ENCODE peak calls at places on chromosome 9, in ten cellular contexts. U is COR-L47, H is AG09319, R is NCI-H1417, K is HTR-8/SVneo, W is HFFc6, V is NCI-H2171 treated with DMSO at 0.1 percent for 48 hours, Q is neural crest cell, S is amniotic stem cell, G is AG20443. C is an unnamed sample.

GRCh38 chr9:70000481-70000880 is 43.2 kb upstream of the MAMDC2 start:
- DNase-seq in U (no peak), H (no peak), R (no peak), K (no peak), W (no peak), V (no peak), Q (no peak), S (no peak), G (no peak), C (no peak)

GRCh38 chr9:10479172-10479571 is 133.6 kb downstream of the PTPRD start:
- DNase-seq in U (no peak), H (no peak), R (no peak), K (no peak), W (no peak), V (no peak), Q (no peak), S (no peak), G (no peak), C (no peak)

GRCh38 chr9:129637673-129638439 is 4.1 kb downstream of the ASB6 start:
- DNase-seq in U (no peak), H (no peak), R (no peak), K (no peak), W (no peak), V (no peak), Q (no peak), S (no peak), G (no peak), C (no peak)

GRCh38 chr9:131885144-131885609 is 145.3 kb upstream of the RAPGEF1 start:
- DNase-seq in U (no peak), H (peak; percentile 11), R (peak; percentile 53), K (no peak), W (no peak), V (peak; percentile 99), Q (no peak), S (no peak), G (no peak), C (no peak)

GRCh38 chr9:119197858-119198607 is 171.2 kb downstream of the BRINP1 start:
- DNase-seq in U (no peak), H (no peak), R (no peak), K (no peak), W (no peak), V (no peak), Q (no peak), S (no peak), G (no peak), C (no peak)

GRCh38 chr9:36980148-36980974 is 53.7 kb downstream of the PAX5 start:
- DNase-seq in U (peak; percentile 80), H (no peak), R (peak; percentile 61), K (no peak), W (no peak), V (peak; percentile 41), Q (peak; percentile 22), S (no peak), G (no peak), C (peak; percentile 73)

GRCh38 chr9:83166369-83166768 is 103.4 kb upstream of the RASEF start:
- DNase-seq in U (no peak), H (no peak), R (peak; percentile 81), K (no peak), W (no peak), V (no peak), Q (no peak), S (no peak), G (no peak), C (no peak)

GRCh38 chr9:93295456-93296076 is 111.6 kb downstream of the WNK2 start:
- DNase-seq in U (no peak), H (no peak), R (no peak), K (no peak), W (no peak), V (no peak), Q (no peak), S (no peak), G (no peak), C (no peak)

GRCh38 chr9:107325842-107326241 is 42.8 kb downstream of the RAD23B start:
- DNase-seq in U (no peak), H (no peak), R (no peak), K (no peak), W (no peak), V (no peak), Q (no peak), S (no peak), G (no peak), C (no peak)

GRCh38 chr9:95458666-95459065 is 58.1 kb downstream of the PTCH1 start:
- DNase-seq in U (no peak), H (no peak), R (no peak), K (no peak), W (no peak), V (no peak), Q (no peak), S (no peak), G (no peak), C (peak; percentile 10)

GRCh38 chr9:76691761-76692313 is 72.4 kb upstream of the PCA3 start:
- DNase-seq in U (peak; percentile 62), H (no peak), R (peak; percentile 93), K (no peak), W (no peak), V (no peak), Q (no peak), S (no peak), G (no peak), C (peak; percentile 47)

GRCh38 chr9:131302244-131303075 is 12.9 kb downstream of the PLPP7 start:
- DNase-seq in U (peak; percentile 23), H (no peak), R (no peak), K (no peak), W (no peak), V (no peak), Q (no peak), S (no peak), G (no peak), C (no peak)

GRCh38 chr9:136527131-136527530 is 18.7 kb downstream of the NOTCH1 start:
- DNase-seq in U (no peak), H (no peak), R (peak; percentile 89), K (no peak), W (no peak), V (peak; percentile 19), Q (no peak), S (no peak), G (no peak), C (no peak)

GRCh38 chr9:85899388-85899787 is 41.6 kb upstream of the NAA35 start:
- DNase-seq in U (no peak), H (no peak), R (no peak), K (no peak), W (no peak), V (no peak), Q (no peak), S (no peak), G (no peak), C (no peak)

GRCh38 chr9:123763910-123764588 is 165.9 kb downstream of the DENND1A start:
- DNase-seq in U (no peak), H (no peak), R (no peak), K (peak; percentile 17), W (peak; percentile 81), V (no peak), Q (no peak), S (peak; percentile 31), G (peak; percentile 61), C (no peak)

GRCh38 chr9:100170556-100170955 is 71.5 kb downstream of the INVS start:
- DNase-seq in U (no peak), H (no peak), R (no peak), K (no peak), W (peak; percentile 54), V (no peak), Q (no peak), S (no peak), G (peak; percentile 9), C (no peak)

GRCh38 chr9:87109851-87110250 is 162.5 kb upstream of the GAS1 start:
- DNase-seq in U (no peak), H (no peak), R (no peak), K (no peak), W (peak; percentile 53), V (no peak), Q (no peak), S (no peak), G (peak; percentile 35), C (no peak)

GRCh38 chr9:97911528-97911927 is 10.8 kb downstream of the TRMO start:
- DNase-seq in U (no peak), H (no peak), R (no peak), K (no peak), W (no peak), V (no peak), Q (no peak), S (no peak), G (no peak), C (no peak)

C was measured in NCI-H526.